ENCODE peak calls at places on chromosomes 5 and 9, in six cellular contexts. U, W, Q, L, O and A are unnamed samples.

GRCh38 chr9:22623236-22623635 is 176.6 kb downstream of the DMRTA1 start:
- DNase-seq in W (no peak), O (no peak), U (no peak), Q (no peak), L (no peak), A (no peak)

GRCh38 chr5:37717613-37718431 is 122.0 kb downstream of the GDNF start:
- DNase-seq in Q (peak; percentile 77), O (peak; percentile 93), U (peak; percentile 93), L (no peak), W (peak; percentile 67), A (no peak)

GRCh38 chr9:71819115-71819739 is 50.9 kb upstream of the CEMIP2 start:
- DNase-seq in O (peak; percentile 56), Q (no peak), U (peak; percentile 15), L (no peak), W (no peak), A (no peak)

GRCh38 chr5:91307023-91307422 is 76.1 kb downstream of the ARRDC3 start:
- DNase-seq in U (no peak), W (no peak), O (no peak), Q (no peak), L (no peak), A (peak; percentile 57)

GRCh38 chr9:138063033-138063432 is 185.5 kb downstream of the CACNA1B start:
- DNase-seq in W (no peak), U (no peak), L (no peak), O (no peak), Q (no peak), A (no peak)

GRCh38 chr9:109249615-109250014 is 71.2 kb downstream of the EPB41L4B start:
- DNase-seq in Q (no peak), O (no peak), U (no peak), L (no peak), W (no peak), A (no peak)

GRCh38 chr5:1974501-1975405 is 92.0 kb upstream of the IRX4 start:
- DNase-seq in U (no peak), Q (no peak), W (peak; percentile 13), L (peak; percentile 68), O (no peak), A (no peak)

GRCh38 chr5:145825751-145826180 is 9.4 kb downstream of the PRELID2 start:
- DNase-seq in L (peak; percentile 53), U (peak; percentile 56), Q (no peak), W (no peak), O (peak; percentile 61), A (no peak)

GRCh38 chr5:75450069-75450468 is 61.4 kb downstream of the CERT1 start:
- DNase-seq in W (no peak), L (no peak), U (no peak), Q (no peak), O (no peak), A (no peak)

GRCh38 chr9:114131808-114132549 is 23.4 kb upstream of the COL27A1 start:
- DNase-seq in W (no peak), L (no peak), U (no peak), Q (no peak), O (no peak), A (no peak)

GRCh38 chr5:18216729-18217128 is 582.5 kb downstream of the TAF11L14 start:
- DNase-seq in O (no peak), U (no peak), W (no peak), Q (no peak), L (no peak), A (no peak)

GRCh38 chr5:73170522-73170921 is 2.5 kb upstream of the TMEM174 start:
- DNase-seq in U (no peak), L (no peak), Q (no peak), O (peak; percentile 37), W (no peak), A (no peak)

GRCh38 chr5:166907314-166907713 is 1384.1 kb upstream of the WWC1 start:
- DNase-seq in L (no peak), Q (no peak), O (no peak), U (peak; percentile 87), W (no peak), A (no peak)

GRCh38 chr5:4000960-4001359 is 405.3 kb downstream of the IRX1 start:
- DNase-seq in Q (no peak), U (no peak), L (peak; percentile 64), O (no peak), W (no peak), A (no peak)

GRCh38 chr5:76271836-76272235 is 131.2 kb upstream of the IQGAP2 start:
- DNase-seq in L (no peak), Q (no peak), O (no peak), U (no peak), W (no peak), A (no peak)

GRCh38 chr5:56323505-56323904 is 90.4 kb upstream of the ANKRD55 start:
- DNase-seq in U (peak; percentile 72), O (peak; percentile 23), W (no peak), Q (no peak), L (no peak), A (no peak)

GRCh38 chr5:89313804-89314588 is 431.0 kb upstream of the MEF2C start:
- DNase-seq in U (peak; percentile 99), Q (no peak), O (peak; percentile 62), W (no peak), L (no peak), A (no peak)

GRCh38 chr5:59923465-59923864 is 29.9 kb upstream of the PDE4D start:
- DNase-seq in W (no peak), U (peak; percentile 18), L (no peak), O (peak; percentile 2), Q (no peak), A (no peak)

GRCh38 chr9:5611321-5612186 is 17.4 kb upstream of the RIC1 start:
- DNase-seq in U (peak; percentile 40), L (no peak), O (no peak), Q (no peak), W (no peak), A (no peak)

GRCh38 chr5:6455571-6456200 is 7.0 kb downstream of the UBE2QL1 start:
- DNase-seq in O (no peak), Q (no peak), L (no peak), U (no peak), W (no peak), A (no peak)

GRCh38 chr5:7852542-7852941 is 1.6 kb upstream of the CFAP90 start:
- DNase-seq in L (no peak), U (peak; percentile 28), Q (no peak), O (no peak), W (no peak), A (no peak)

GRCh38 chr5:135399838-135400542 is 959 bp upstream of the MACROH2A1 start:
- DNase-seq in W (no peak), U (no peak), Q (no peak), O (no peak), L (no peak), A (no peak)

GRCh38 chr9:93480728-93481324 is 27.4 kb upstream of the FAM120AOS start:
- DNase-seq in O (peak; percentile 20), U (no peak), Q (no peak), L (peak; percentile 34), W (no peak), A (no peak)

GRCh38 chr9:131530930-131531832 is at the start of gene UCK1:
- DNase-seq in U (peak; percentile 73), L (peak; percentile 94), Q (peak; percentile 75), O (peak; percentile 92), W (peak; percentile 71), A (peak; percentile 81)

GRCh38 chr5:176381979-176382378 is 6.4 kb downstream of the NOP16 start:
- DNase-seq in W (no peak), L (no peak), O (no peak), Q (no peak), U (no peak), A (no peak)
- H3K27ac ChIP-seq in W (peak overlapping the region; percentile 51), L (peak overlapping the region; percentile 71), O (no peak overlapping the region), Q (no peak overlapping the region), U (no peak overlapping the region), A (peak overlapping the region; percentile 88)

GRCh38 chr9:96514825-96515218 is 64.9 kb downstream of the HABP4 start:
- DNase-seq in W (no peak), Q (no peak), L (no peak), U (peak; percentile 56), O (no peak), A (no peak)
- H3K27ac ChIP-seq in W (no peak overlapping the region), Q (peak overlapping the region; percentile 9), L (peak overlapping the region; percentile 68), U (peak overlapping the region; percentile 84), O (peak overlapping the region; percentile 25), A (peak overlapping the region; percentile 67)

DNA sequence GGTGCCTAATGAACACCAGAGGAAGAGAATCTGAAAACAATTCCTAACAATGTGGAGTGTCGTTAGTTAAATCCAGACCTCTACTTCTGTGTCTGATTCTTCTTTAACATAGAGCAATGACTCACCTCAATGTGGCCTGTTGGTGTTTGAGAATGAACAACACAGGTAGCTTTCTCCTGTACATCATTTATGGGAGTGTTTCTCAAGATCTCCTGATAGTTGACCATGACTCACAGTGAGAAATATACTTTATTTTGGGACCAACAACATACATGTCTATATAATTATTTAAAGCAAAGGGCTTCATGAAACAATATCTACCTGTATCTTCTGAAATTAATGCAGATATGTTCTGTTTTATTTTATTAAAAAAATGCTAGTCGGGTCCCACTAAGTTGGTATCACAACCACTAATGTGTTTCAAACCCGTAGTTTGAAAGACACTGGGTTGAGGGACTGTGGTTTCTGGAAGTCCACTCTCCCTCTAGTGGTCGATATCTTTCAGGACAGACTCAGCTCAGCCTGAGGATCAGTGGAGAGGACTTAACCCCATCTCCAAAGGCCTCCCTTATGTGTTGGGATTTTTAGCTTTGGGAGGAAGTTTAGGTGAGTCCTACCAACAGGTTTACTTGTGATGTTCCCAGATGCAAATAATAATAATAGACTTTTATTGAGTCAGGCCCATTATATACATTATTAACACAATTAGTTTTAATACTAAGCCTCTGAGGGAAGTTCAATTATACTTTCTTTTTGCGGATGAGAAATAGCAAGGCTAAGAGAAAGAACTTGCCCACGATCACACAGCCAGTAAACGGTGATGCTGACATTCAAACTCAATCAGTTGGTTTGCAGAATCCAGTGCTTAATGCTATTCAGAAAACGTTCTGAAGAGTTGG is 70.0 kb upstream of the KLF9 start:
- DNase-seq in W (no peak), U (peak; percentile 67), O (peak; percentile 64), L (no peak), Q (peak; percentile 57), A (no peak)
- H3K27ac ChIP-seq in W (peak overlapping the region; percentile 79), U (no peak overlapping the region), O (no peak overlapping the region), L (peak overlapping the region; percentile 63), Q (peak overlapping the region; percentile 76), A (peak overlapping the region; percentile 97)

GRCh38 chr5:180620014-180620413 is 28.7 kb upstream of the SCGB3A1 start:
- DNase-seq in W (no peak), L (no peak), Q (no peak), O (no peak), U (no peak), A (no peak)

GRCh38 chr5:180622910-180623309 is 26.5 kb downstream of the FLT4 start:
- DNase-seq in O (no peak), L (no peak), Q (no peak), W (no peak), U (no peak), A (no peak)

GRCh38 chr5:180619563-180619915 is 28.2 kb upstream of the SCGB3A1 start:
- DNase-seq in U (no peak), L (no peak), W (no peak), O (no peak), Q (no peak), A (no peak)

GRCh38 chr5:180623411-180623834 is 26.0 kb downstream of the FLT4 start:
- DNase-seq in Q (no peak), O (no peak), L (no peak), W (no peak), U (no peak), A (no peak)

DNA sequence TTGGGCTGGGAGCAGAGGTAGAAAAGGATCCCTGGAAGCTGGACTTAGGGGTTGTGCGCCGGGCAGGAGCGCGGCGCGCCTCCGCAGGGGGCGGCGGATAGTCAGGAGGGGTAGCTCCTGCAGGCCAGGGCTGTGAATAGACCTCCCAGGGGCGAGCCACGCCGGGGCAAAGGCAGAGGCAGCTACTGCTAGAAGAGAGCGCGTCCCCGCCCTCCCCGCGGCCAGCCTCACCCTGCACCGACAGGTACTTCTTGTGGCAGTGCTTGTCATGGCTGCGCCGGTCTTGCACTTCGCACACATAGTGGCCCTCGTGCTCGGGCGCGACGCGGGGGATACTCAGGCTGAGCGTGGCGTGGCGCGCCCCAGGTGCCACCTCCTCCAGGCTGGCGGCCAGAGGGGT is 28.1 kb downstream of the FLT4 start:
- DNase-seq in O (no peak), L (no peak), Q (no peak), W (no peak), U (no peak), A (no peak)
- H3K27ac ChIP-seq in O (no peak overlapping the region), L (no peak overlapping the region), Q (no peak overlapping the region), W (no peak overlapping the region), U (no peak overlapping the region), A (no peak overlapping the region)